ENCODE peak calls at places on chromosomes 2 and 18, in nine cellular contexts. One of them, this sample, is unnamed.

GRCh38 chr2:46574457-46575354 is 95.3 kb downstream of the TMEM247 start:
- DNase-seq in hepatocyte: no peak
- DNase-seq in foreskin melanocyte: no peak
- DNase-seq in NCI-H526 treated with DMSO at 0.1 percent for 48 hours: no peak
- DNase-seq in H9: no peak
- DNase-seq in HTR-8/SVneo: no peak
- DNase-seq in fibroblast of pulmonary artery: no peak
- DNase-seq in HT-29: no peak
- DNase-seq in globus pallidus: no peak
- DNase-seq in this sample: no peak

GRCh38 chr2:86636842-86637241 is 13.2 kb upstream of the RNF103 start:
- DNase-seq in hepatocyte: no peak
- DNase-seq in foreskin melanocyte: no peak
- DNase-seq in NCI-H526 treated with DMSO at 0.1 percent for 48 hours: no peak
- DNase-seq in H9: no peak
- DNase-seq in HTR-8/SVneo: no peak
- DNase-seq in fibroblast of pulmonary artery: no peak
- DNase-seq in HT-29: no peak
- DNase-seq in globus pallidus: no peak
- DNase-seq in this sample: no peak

GRCh38 chr2:85168984-85169383 is 35.8 kb downstream of the TCF7L1 start:
- DNase-seq in hepatocyte: no peak
- DNase-seq in foreskin melanocyte: no peak
- DNase-seq in NCI-H526 treated with DMSO at 0.1 percent for 48 hours: no peak
- DNase-seq in H9: no peak
- DNase-seq in HTR-8/SVneo: no peak
- DNase-seq in fibroblast of pulmonary artery: no peak
- DNase-seq in HT-29: no peak
- DNase-seq in globus pallidus: no peak
- DNase-seq in this sample: no peak

GRCh38 chr2:215839309-215839708 is 174.0 kb downstream of the MREG start:
- DNase-seq in hepatocyte: no peak
- DNase-seq in foreskin melanocyte: no peak
- DNase-seq in NCI-H526 treated with DMSO at 0.1 percent for 48 hours: no peak
- DNase-seq in H9: no peak
- DNase-seq in HTR-8/SVneo: no peak
- DNase-seq in fibroblast of pulmonary artery: no peak
- DNase-seq in HT-29: no peak
- DNase-seq in globus pallidus: no peak
- DNase-seq in this sample: no peak

GRCh38 chr18:49020621-49021021 is 69.9 kb upstream of the SMAD7 start:
- DNase-seq in hepatocyte: peak
- DNase-seq in foreskin melanocyte: no peak
- DNase-seq in NCI-H526 treated with DMSO at 0.1 percent for 48 hours: no peak
- DNase-seq in H9: peak
- DNase-seq in HTR-8/SVneo: no peak
- DNase-seq in fibroblast of pulmonary artery: no peak
- DNase-seq in HT-29: no peak
- DNase-seq in globus pallidus: no peak
- DNase-seq in this sample: no peak

GRCh38 chr2:232568161-232568560 is 17.7 kb downstream of the EIF4E2 start:
- DNase-seq in hepatocyte: no peak
- DNase-seq in foreskin melanocyte: peak
- DNase-seq in NCI-H526 treated with DMSO at 0.1 percent for 48 hours: no peak
- DNase-seq in H9: no peak
- DNase-seq in HTR-8/SVneo: no peak
- DNase-seq in fibroblast of pulmonary artery: peak
- DNase-seq in HT-29: no peak
- DNase-seq in globus pallidus: no peak
- DNase-seq in this sample: no peak

GRCh38 chr2:163665817-163666216 is 70.0 kb downstream of the FIGN start:
- DNase-seq in hepatocyte: no peak
- DNase-seq in foreskin melanocyte: peak
- DNase-seq in NCI-H526 treated with DMSO at 0.1 percent for 48 hours: no peak
- DNase-seq in H9: no peak
- DNase-seq in HTR-8/SVneo: no peak
- DNase-seq in fibroblast of pulmonary artery: no peak
- DNase-seq in HT-29: no peak
- DNase-seq in globus pallidus: no peak
- DNase-seq in this sample: no peak

GRCh38 chr2:98572676-98573075 is 35.6 kb downstream of the COA5 start:
- DNase-seq in hepatocyte: no peak
- DNase-seq in foreskin melanocyte: no peak
- DNase-seq in NCI-H526 treated with DMSO at 0.1 percent for 48 hours: no peak
- DNase-seq in H9: no peak
- DNase-seq in HTR-8/SVneo: no peak
- DNase-seq in fibroblast of pulmonary artery: peak
- DNase-seq in HT-29: no peak
- DNase-seq in globus pallidus: no peak
- DNase-seq in this sample: no peak

GRCh38 chr2:236536727-236537398 is 32.8 kb upstream of the ACKR3 start:
- DNase-seq in hepatocyte: no peak
- DNase-seq in foreskin melanocyte: no peak
- DNase-seq in NCI-H526 treated with DMSO at 0.1 percent for 48 hours: no peak
- DNase-seq in H9: no peak
- DNase-seq in HTR-8/SVneo: no peak
- DNase-seq in fibroblast of pulmonary artery: no peak
- DNase-seq in HT-29: no peak
- DNase-seq in globus pallidus: no peak
- DNase-seq in this sample: no peak

GRCh38 chr2:28393115-28393836 is 618 bp downstream of the FOSL2 start:
- DNase-seq in hepatocyte: peak
- DNase-seq in foreskin melanocyte: peak
- DNase-seq in NCI-H526 treated with DMSO at 0.1 percent for 48 hours: peak
- DNase-seq in H9: no peak
- DNase-seq in HTR-8/SVneo: no peak
- DNase-seq in fibroblast of pulmonary artery: peak
- DNase-seq in HT-29: peak
- DNase-seq in globus pallidus: peak
- DNase-seq in this sample: peak

GRCh38 chr2:68250652-68251186 is 1.6 kb downstream of the PPP3R1 start:
- DNase-seq in hepatocyte: no peak
- DNase-seq in foreskin melanocyte: no peak
- DNase-seq in NCI-H526 treated with DMSO at 0.1 percent for 48 hours: no peak
- DNase-seq in H9: no peak
- DNase-seq in HTR-8/SVneo: no peak
- DNase-seq in fibroblast of pulmonary artery: no peak
- DNase-seq in HT-29: no peak
- DNase-seq in globus pallidus: no peak
- DNase-seq in this sample: no peak

GRCh38 chr2:5538717-5539116 is 153.5 kb upstream of the SOX11 start:
- DNase-seq in hepatocyte: peak
- DNase-seq in foreskin melanocyte: no peak
- DNase-seq in NCI-H526 treated with DMSO at 0.1 percent for 48 hours: peak
- DNase-seq in H9: no peak
- DNase-seq in HTR-8/SVneo: no peak
- DNase-seq in fibroblast of pulmonary artery: no peak
- DNase-seq in HT-29: no peak
- DNase-seq in globus pallidus: no peak
- DNase-seq in this sample: no peak

GRCh38 chr2:215961981-215962380 is 51.4 kb downstream of the MREG start:
- DNase-seq in hepatocyte: no peak
- DNase-seq in foreskin melanocyte: no peak
- DNase-seq in NCI-H526 treated with DMSO at 0.1 percent for 48 hours: no peak
- DNase-seq in H9: no peak
- DNase-seq in HTR-8/SVneo: no peak
- DNase-seq in fibroblast of pulmonary artery: no peak
- DNase-seq in HT-29: no peak
- DNase-seq in globus pallidus: no peak
- DNase-seq in this sample: peak

GRCh38 chr2:128775401-128776285 is 457.0 kb upstream of the HS6ST1 start:
- DNase-seq in hepatocyte: no peak
- DNase-seq in foreskin melanocyte: no peak
- DNase-seq in NCI-H526 treated with DMSO at 0.1 percent for 48 hours: no peak
- DNase-seq in H9: peak
- DNase-seq in HTR-8/SVneo: no peak
- DNase-seq in fibroblast of pulmonary artery: no peak
- DNase-seq in HT-29: no peak
- DNase-seq in globus pallidus: no peak
- DNase-seq in this sample: no peak

GRCh38 chr2:110219496-110220192 is 7.3 kb upstream of the MTLN start:
- DNase-seq in hepatocyte: no peak
- DNase-seq in foreskin melanocyte: peak
- DNase-seq in NCI-H526 treated with DMSO at 0.1 percent for 48 hours: no peak
- DNase-seq in H9: no peak
- DNase-seq in HTR-8/SVneo: no peak
- DNase-seq in fibroblast of pulmonary artery: peak
- DNase-seq in HT-29: no peak
- DNase-seq in globus pallidus: no peak
- DNase-seq in this sample: no peak

GRCh38 chr2:126704434-126705165 is 48.6 kb downstream of the GYPC start:
- DNase-seq in hepatocyte: no peak
- DNase-seq in foreskin melanocyte: no peak
- DNase-seq in NCI-H526 treated with DMSO at 0.1 percent for 48 hours: no peak
- DNase-seq in H9: no peak
- DNase-seq in HTR-8/SVneo: no peak
- DNase-seq in fibroblast of pulmonary artery: peak
- DNase-seq in HT-29: no peak
- DNase-seq in globus pallidus: no peak
- DNase-seq in this sample: no peak

GRCh38 chr2:30106543-30106942 is 40.3 kb upstream of the YPEL5 start:
- DNase-seq in hepatocyte: no peak
- DNase-seq in foreskin melanocyte: no peak
- DNase-seq in NCI-H526 treated with DMSO at 0.1 percent for 48 hours: no peak
- DNase-seq in H9: no peak
- DNase-seq in HTR-8/SVneo: peak
- DNase-seq in fibroblast of pulmonary artery: peak
- DNase-seq in HT-29: no peak
- DNase-seq in globus pallidus: no peak
- DNase-seq in this sample: no peak

GRCh38 chr2:120915670-120916069 is 180.0 kb downstream of the GLI2 start:
- DNase-seq in hepatocyte: no peak
- DNase-seq in foreskin melanocyte: no peak
- DNase-seq in NCI-H526 treated with DMSO at 0.1 percent for 48 hours: no peak
- DNase-seq in H9: no peak
- DNase-seq in HTR-8/SVneo: peak
- DNase-seq in fibroblast of pulmonary artery: peak
- DNase-seq in HT-29: no peak
- DNase-seq in globus pallidus: no peak
- DNase-seq in this sample: no peak

GRCh38 chr2:44087714-44088092 is 81.0 kb upstream of the PPM1B start:
- DNase-seq in hepatocyte: peak
- DNase-seq in foreskin melanocyte: no peak
- DNase-seq in NCI-H526 treated with DMSO at 0.1 percent for 48 hours: no peak
- DNase-seq in H9: no peak
- DNase-seq in HTR-8/SVneo: no peak
- DNase-seq in fibroblast of pulmonary artery: no peak
- DNase-seq in HT-29: no peak
- DNase-seq in globus pallidus: no peak
- DNase-seq in this sample: peak

This sample was measured in midbrain.